ENCODE peak calls at places on chromosomes 5 and 9, in five cellular contexts. H, E, O, I and T are unnamed samples.

GRCh38 chr5:119287547-119288073 is 68.2 kb upstream of the TNFAIP8 start:
- DNase-seq in H (no peak), E (peak; percentile 73), O (no peak), I (no peak), T (no peak)

GRCh38 chr5:16540421-16540820 is 74.8 kb upstream of the ZNF622 start:
- DNase-seq in H (no peak), E (no peak), O (no peak), I (no peak), T (no peak)

GRCh38 chr9:126631254-126631653 is 17.5 kb downstream of the LMX1B start:
- DNase-seq in H (no peak), E (no peak), O (no peak), I (no peak), T (no peak)

GRCh38 chr9:80163889-80164288 is 592.1 kb downstream of the TLE4 start:
- DNase-seq in H (no peak), E (no peak), O (no peak), I (no peak), T (no peak)

GRCh38 chr5:66246621-66247020 is 102.5 kb downstream of the SREK1 start:
- DNase-seq in H (no peak), E (peak; percentile 18), O (no peak), I (no peak), T (no peak)

GRCh38 chr5:1483064-1483463 is 37.8 kb upstream of the SLC6A3 start:
- DNase-seq in H (no peak), E (no peak), O (no peak), I (no peak), T (no peak)

GRCh38 chr5:141560141-141560540 is 58.7 kb downstream of the DIAPH1 start:
- DNase-seq in H (no peak), E (no peak), O (no peak), I (no peak), T (no peak)

GRCh38 chr5:157464518-157465171 is 4.6 kb downstream of the NIPAL4 start:
- DNase-seq in H (peak; percentile 42), E (peak; percentile 80), O (no peak), I (peak; percentile 83), T (no peak)

GRCh38 chr9:123431581-123431980 is 75.6 kb downstream of the CRB2 start:
- DNase-seq in H (no peak), E (no peak), O (no peak), I (peak; percentile 29), T (no peak)

DNA sequence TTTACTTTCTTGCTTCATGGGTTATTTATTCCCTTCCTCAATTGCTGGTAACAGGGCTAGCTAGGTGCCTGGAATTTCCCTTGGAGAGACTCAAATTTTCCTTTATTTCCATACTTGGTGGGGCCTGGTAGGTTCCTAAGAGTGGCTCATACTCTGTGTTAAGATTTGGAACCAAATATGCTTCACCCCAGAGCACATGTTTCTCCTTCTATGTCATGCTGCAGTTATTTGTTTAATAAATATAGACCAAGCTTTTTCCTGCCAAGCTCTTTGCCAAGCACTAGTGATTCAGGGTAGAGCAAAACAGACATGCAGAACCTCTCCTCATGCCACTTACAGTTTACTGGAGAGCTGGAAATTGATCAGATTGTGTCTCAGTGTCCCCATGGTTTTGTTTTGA is 290.3 kb upstream of the SGCD start:
- DNase-seq in H (no peak), E (no peak), O (no peak), I (no peak), T (no peak)
- H3K4me3 ChIP-seq in H (no peak overlapping the region), E (no peak overlapping the region), O (no peak overlapping the region), I (no peak overlapping the region), T (no peak overlapping the region)

DNA sequence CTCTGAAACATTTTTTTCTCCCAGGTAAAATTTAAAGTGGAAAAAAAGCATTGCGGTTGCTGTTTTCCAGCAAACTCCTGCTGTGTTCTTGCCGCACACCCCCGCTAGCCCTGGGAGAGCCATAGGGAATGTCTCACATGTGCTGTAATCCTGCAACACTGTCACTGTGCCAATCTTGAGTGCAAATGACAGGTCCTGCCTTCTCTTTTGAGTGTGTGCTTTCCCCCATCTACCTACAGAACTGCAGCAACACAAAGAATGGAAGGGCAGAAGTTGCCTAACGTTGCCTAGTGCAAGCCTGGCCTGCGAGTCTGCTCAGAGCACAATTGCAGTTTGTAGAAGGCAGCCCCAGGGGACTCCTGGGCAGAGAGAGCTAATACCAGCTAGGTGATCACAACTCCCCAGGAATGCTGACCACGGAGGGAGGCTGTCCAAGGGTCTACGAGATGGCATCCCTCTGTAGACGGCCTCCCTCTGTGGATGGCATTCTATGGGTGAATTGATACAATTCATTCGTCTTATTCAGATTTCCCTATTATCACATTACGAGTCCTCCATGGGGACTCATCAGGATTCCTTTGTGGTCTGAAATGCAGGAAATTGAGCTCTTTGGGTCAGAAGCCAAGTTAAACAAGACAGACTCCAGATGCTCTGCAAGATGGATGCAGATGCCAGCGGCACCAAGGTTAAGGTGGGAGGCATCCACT is 172.6 kb upstream of the S1PR3 start:
- DNase-seq in H (no peak), E (no peak), O (no peak), I (no peak), T (no peak)
- TF ChIP-seq EP300 in H (no peak), E (no peak), O (peak; percentile 97), I (no peak), T (no peak)

GRCh38 chr5:149872351-149873040 is 72.1 kb downstream of the PDE6A start:
- DNase-seq in H (no peak), E (no peak), O (no peak), I (no peak), T (peak; percentile 57)
- TF ChIP-seq CTCF in H (no peak), E (no peak), O (no peak), I (no peak), T (no peak)

GRCh38 chr9:95511232-95511951 is 5.4 kb downstream of the PTCH1 start:
- DNase-seq in H (peak; percentile 67), E (peak; percentile 55), O (no peak), I (peak; percentile 82), T (peak; percentile 83)
- H3K4me3 ChIP-seq in H (peak overlapping the region; percentile 58), E (peak overlapping the region; percentile 84), O (peak overlapping the region; percentile 91), I (peak overlapping the region; percentile 86), T (peak overlapping the region; percentile 91)

DNA sequence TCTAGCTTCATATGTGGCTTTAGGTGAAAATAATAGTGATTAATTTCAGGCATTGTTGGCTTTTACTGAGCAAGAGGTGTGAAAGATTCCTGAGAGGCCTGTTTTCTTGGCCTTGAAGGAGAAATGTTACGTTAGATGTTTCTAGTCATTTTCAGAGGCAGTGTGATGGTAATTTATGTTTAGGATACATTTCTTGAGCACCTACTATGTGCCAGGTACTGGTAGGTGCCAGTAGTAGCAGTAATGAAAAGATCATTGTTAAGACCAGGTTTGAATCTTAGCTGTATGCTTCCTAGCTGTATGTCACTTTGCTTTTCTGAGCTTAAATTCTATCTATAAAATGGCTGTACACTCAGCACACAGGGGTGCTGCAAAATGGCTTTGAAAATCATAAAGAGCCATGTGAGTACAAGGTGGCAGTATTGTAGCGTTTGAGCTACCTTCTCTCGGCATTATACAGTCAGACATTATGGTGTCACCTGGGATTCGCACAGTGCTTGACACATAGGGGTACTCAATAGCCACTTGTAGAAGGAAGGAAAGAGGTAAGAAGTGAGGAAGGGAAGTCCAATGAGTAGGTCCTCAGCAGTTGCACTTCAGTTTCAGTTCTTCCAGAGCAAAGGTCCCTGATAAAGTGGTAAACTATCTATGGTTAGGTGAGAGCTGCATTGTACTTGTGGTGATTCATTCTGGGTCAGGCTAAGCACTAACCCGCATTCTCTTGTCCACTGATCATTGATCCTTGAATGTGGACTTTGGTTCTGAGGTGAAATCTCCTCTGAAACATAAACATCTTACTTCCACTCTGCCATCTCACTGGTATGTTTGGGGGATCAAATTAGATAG is 166.5 kb upstream of the NR3C1 start:
- DNase-seq in H (no peak), E (no peak), O (no peak), I (no peak), T (no peak)
- TF ChIP-seq EP300 in H (no peak), E (no peak), O (no peak), I (no peak), T (no peak)

GRCh38 chr5:110977927-110978326 is 93.6 kb upstream of the TSLP start:
- DNase-seq in H (no peak), E (no peak), O (no peak), I (no peak), T (no peak)

GRCh38 chr5:110969502-110969901 is 102.0 kb upstream of the TSLP start:
- DNase-seq in H (no peak), E (no peak), O (no peak), I (no peak), T (no peak)

GRCh38 chr5:110968246-110969005 is 103.1 kb upstream of the TSLP start:
- DNase-seq in H (no peak), E (peak; percentile 21), O (no peak), I (no peak), T (no peak)

GRCh38 chr5:110973510-110973909 is 98.0 kb upstream of the TSLP start:
- DNase-seq in H (no peak), E (no peak), O (no peak), I (no peak), T (no peak)
- TF ChIP-seq CTCF in H (no peak), E (no peak), O (no peak), I (no peak), T (no peak)

DNA sequence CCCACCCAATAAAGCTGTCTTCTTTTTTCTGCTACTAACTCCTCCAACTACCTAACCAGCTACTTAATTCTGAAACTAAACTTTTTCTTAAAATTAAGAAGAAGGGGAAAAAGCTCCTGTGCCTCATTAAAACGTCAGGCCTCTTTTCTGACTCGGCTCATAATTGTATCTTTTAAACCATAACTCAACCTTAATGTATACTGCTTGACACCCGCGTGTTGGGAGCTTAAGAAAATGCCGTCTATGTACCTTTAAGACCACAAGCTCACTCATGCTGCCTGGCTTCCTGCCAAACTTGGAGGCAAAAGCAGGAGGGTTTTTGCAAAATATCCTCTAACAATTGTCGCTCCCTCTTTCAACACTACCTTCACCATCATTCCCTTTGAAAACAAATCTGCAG is 5.0 kb downstream of the EBF1 start:
- DNase-seq in H (peak; percentile 44), E (peak; percentile 93), O (peak; percentile 57), I (peak; percentile 92), T (peak; percentile 91)
- H3K4me3 ChIP-seq in H (no peak overlapping the region), E (peak overlapping the region; percentile 7), O (no peak overlapping the region), I (peak overlapping the region; percentile 49), T (peak overlapping the region; percentile 66)

GRCh38 chr5:146716636-146717035 is 161.9 kb downstream of the PPP2R2B start:
- DNase-seq in H (no peak), E (no peak), O (no peak), I (no peak), T (no peak)

GRCh38 chr5:146717951-146718350 is 160.6 kb downstream of the PPP2R2B start:
- DNase-seq in H (no peak), E (no peak), O (no peak), I (no peak), T (no peak)

GRCh38 chr5:146720132-146720531 is 158.4 kb downstream of the PPP2R2B start:
- DNase-seq in H (no peak), E (no peak), O (no peak), I (no peak), T (no peak)

GRCh38 chr5:146719179-146719578 is 159.4 kb downstream of the PPP2R2B start:
- DNase-seq in H (no peak), E (no peak), O (no peak), I (no peak), T (no peak)

GRCh38 chr5:146718628-146719027 is 159.9 kb downstream of the PPP2R2B start:
- DNase-seq in H (no peak), E (no peak), O (no peak), I (no peak), T (no peak)
- TF ChIP-seq EP300 in H (no peak), E (no peak), O (no peak), I (no peak), T (no peak)